ENCODE peak calls at places on chromosomes 11 and 22, in ten cellular contexts. E is aorta, R is colonic mucosa, U is psoas muscle, O is adipocyte, W is upper lobe of right lung, F is MM.1S, A is fibroblast of lung, D is tibial artery, B is Caco-2. P is an unnamed sample.

GRCh38 chr11:95794086-95794485 is 3.8 kb downstream of the CEP57 start:
- DNase-seq in E (no peak), R (no peak), U (no peak), O (no peak), W (no peak), F (no peak), A (peak; percentile 20), D (no peak), B (no peak), P (no peak)

GRCh38 chr11:44066732-44067131 is 662 bp downstream of the ACCS start:
- DNase-seq in E (no peak), R (peak; percentile 44), U (no peak), O (peak; percentile 63), W (no peak), F (no peak), A (peak; percentile 72), D (no peak), B (no peak), P (no peak)

GRCh38 chr22:43109921-43110443 is 568 bp upstream of the BIK start:
- DNase-seq in E (no peak), R (no peak), U (no peak), O (peak; percentile 30), W (no peak), F (no peak), A (no peak), D (no peak), B (no peak), P (no peak)

GRCh38 chr11:4610258-4610935 is 2.4 kb upstream of the TRIM68 start:
- DNase-seq in E (no peak), R (no peak), U (no peak), O (peak; percentile 19), W (no peak), F (peak; percentile 10), A (no peak), D (no peak), B (no peak), P (no peak)

GRCh38 chr11:128940603-128941002 is 2.1 kb downstream of the TP53AIP1 start:
- DNase-seq in E (no peak), R (no peak), U (no peak), O (no peak), W (no peak), F (no peak), A (no peak), D (no peak), B (no peak), P (no peak)

GRCh38 chr11:61975638-61976419 is 8.4 kb upstream of the FTH1 start:
- DNase-seq in E (peak; percentile 47), R (no peak), U (no peak), O (no peak), W (peak; percentile 65), F (no peak), A (no peak), D (no peak), B (no peak), P (no peak)

GRCh38 chr22:39301926-39302325 is 17.5 kb downstream of the RPL3 start:
- DNase-seq in E (no peak), R (no peak), U (no peak), O (no peak), W (no peak), F (no peak), A (no peak), D (no peak), B (no peak), P (no peak)

GRCh38 chr11:112871909-112872511 is 89.2 kb upstream of the NCAM1 start:
- DNase-seq in E (no peak), R (no peak), U (no peak), O (no peak), W (no peak), F (no peak), A (no peak), D (no peak), B (no peak), P (no peak)

GRCh38 chr11:2533642-2534115 is 88.9 kb downstream of the KCNQ1 start:
- DNase-seq in E (peak; percentile 91), R (peak; percentile 60), U (peak; percentile 78), O (peak; percentile 95), W (peak; percentile 85), F (peak; percentile 42), A (peak; percentile 93), D (peak; percentile 62), B (peak; percentile 67), P (peak; percentile 93)

GRCh38 chr11:131579932-131580387 is 209.5 kb downstream of the NTM start:
- DNase-seq in E (no peak), R (no peak), U (peak; percentile 18), O (peak; percentile 66), W (no peak), F (no peak), A (peak; percentile 97), D (no peak), B (peak; percentile 57), P (no peak)

GRCh38 chr11:76621466-76621865 is 49.1 kb downstream of the LRRC32 start:
- DNase-seq in E (no peak), R (no peak), U (no peak), O (no peak), W (no peak), F (no peak), A (no peak), D (no peak), B (no peak), P (no peak)

GRCh38 chr11:33475999-33476398 is 218.8 kb downstream of the HIPK3 start:
- DNase-seq in E (no peak), R (no peak), U (no peak), O (peak; percentile 43), W (no peak), F (peak; percentile 19), A (peak; percentile 69), D (no peak), B (no peak), P (peak; percentile 67)

DNA sequence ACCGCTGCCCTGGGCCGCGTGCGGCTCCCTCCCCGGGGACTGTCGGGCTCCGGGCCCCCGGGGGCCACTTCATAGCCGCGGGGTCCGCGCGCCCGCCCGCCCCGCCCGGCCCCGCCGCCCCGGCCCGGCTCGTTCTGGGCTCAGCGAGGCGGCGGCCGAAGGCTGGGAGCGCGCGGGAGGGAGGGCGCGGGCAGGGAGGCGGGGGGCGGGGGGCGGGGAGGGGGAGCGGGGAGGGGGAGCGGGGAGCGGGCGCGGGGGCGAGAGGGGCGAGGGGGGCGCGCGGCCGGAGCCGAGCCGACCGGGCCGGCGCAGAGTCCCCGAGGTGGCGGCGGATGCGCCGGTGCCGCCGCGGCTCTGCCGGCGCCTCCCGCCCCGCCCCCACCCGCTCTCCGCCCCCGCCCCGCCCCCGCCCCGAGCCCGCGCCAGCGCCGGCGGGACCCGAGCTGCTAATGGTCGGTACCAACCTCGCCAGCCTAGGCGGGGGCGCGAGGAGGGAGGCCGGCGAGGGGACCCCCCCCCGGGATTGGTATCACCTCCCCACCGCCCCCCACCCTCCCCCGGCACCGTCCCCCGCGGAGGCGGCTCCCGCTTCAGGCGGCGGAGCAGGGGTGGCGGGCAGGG is at the start of gene B3GAT1:
- DNase-seq in E (no peak), R (no peak), U (no peak), O (no peak), W (no peak), F (no peak), A (no peak), D (no peak), B (no peak), P (no peak)
- H3K4me3 ChIP-seq in E (peak within 1 kb of the TSS; percentile 44), R (peak within 1 kb of the TSS; percentile 3), U (peak within 1 kb of the TSS; percentile 54), O (no peak within 1 kb of the TSS), W (peak within 1 kb of the TSS; percentile 45), F (no peak within 1 kb of the TSS), A (no peak within 1 kb of the TSS), D (peak within 1 kb of the TSS; percentile 50), B (peak within 1 kb of the TSS; percentile 28), P (no peak within 1 kb of the TSS)

DNA sequence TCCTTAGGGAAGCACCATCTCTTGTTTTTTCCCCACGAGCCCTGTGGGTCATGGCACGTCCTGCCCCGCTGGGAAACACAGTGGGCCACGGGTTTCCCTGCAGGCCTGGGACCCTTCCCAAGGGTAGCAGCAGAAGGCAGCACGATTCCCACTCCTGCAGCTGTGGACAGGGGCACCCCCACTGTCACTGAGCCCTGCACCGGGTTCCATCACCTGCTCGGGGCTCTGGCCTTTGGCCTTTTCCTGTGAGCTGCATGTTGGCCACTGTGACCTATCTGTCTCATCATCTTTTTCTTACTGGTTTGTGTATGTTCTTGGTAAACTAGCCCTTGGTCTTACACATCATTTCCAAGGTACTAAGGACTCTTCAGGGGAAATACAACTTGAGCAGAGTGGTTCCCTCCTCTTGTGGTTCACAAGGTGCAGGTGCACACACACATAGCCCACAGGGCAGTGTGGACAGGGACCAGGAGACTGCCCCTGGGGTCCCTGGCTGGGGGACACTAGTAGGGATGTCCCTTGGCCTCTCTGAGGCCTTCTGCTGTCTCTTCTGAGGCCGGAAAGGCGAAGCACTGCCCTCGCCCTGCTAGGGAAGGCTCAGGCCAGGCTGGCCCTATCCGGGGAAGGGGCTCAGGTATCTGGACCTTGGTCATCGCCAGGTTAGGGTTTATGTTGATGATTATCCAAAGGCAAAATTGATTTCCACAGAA is 19.0 kb upstream of the TXNRD2 start:
- DNase-seq in E (no peak), R (no peak), U (peak; percentile 9), O (no peak), W (no peak), F (no peak), A (no peak), D (no peak), B (no peak), P (no peak)
- H3K36me3 ChIP-seq in E (no peaks in the 10 kb centered on the region), R (no peaks in the 10 kb centered on the region), U (peaks cover 30% of the 10 kb centered on the region), O (peaks cover 7% of the 10 kb centered on the region), W (peaks cover 11% of the 10 kb centered on the region), F (no peaks in the 10 kb centered on the region), A (peaks cover 15% of the 10 kb centered on the region), D (peaks cover 11% of the 10 kb centered on the region), B (peaks cover 4% of the 10 kb centered on the region), P (peaks cover 18% of the 10 kb centered on the region)

GRCh38 chr22:25199726-25200520 is at the start of gene CRYBB3:
- DNase-seq in E (no peak), R (no peak), U (no peak), O (no peak), W (peak; percentile 52), F (no peak), A (no peak), D (no peak), B (no peak), P (no peak)

GRCh38 chr22:25193548-25193947 is 6.1 kb upstream of the CRYBB3 start:
- DNase-seq in E (no peak), R (no peak), U (no peak), O (peak; percentile 1), W (peak; percentile 33), F (peak; percentile 21), A (no peak), D (no peak), B (peak; percentile 22), P (no peak)

GRCh38 chr22:25193130-25193529 is 6.5 kb upstream of the CRYBB3 start:
- DNase-seq in E (no peak), R (no peak), U (no peak), O (no peak), W (no peak), F (no peak), A (no peak), D (no peak), B (no peak), P (no peak)

GRCh38 chr22:25197335-25197734 is 2.3 kb upstream of the CRYBB3 start:
- DNase-seq in E (no peak), R (no peak), U (no peak), O (no peak), W (peak; percentile 54), F (no peak), A (no peak), D (no peak), B (no peak), P (no peak)

GRCh38 chr22:25196326-25196725 is 3.3 kb upstream of the CRYBB3 start:
- DNase-seq in E (no peak), R (no peak), U (no peak), O (no peak), W (no peak), F (no peak), A (no peak), D (no peak), B (no peak), P (no peak)
- H3K4me3 ChIP-seq in E (no peak overlapping the region), R (no peak overlapping the region), U (no peak overlapping the region), O (no peak overlapping the region), W (no peak overlapping the region), F (no peak overlapping the region), A (no peak overlapping the region), D (no peak overlapping the region), B (no peak overlapping the region), P (no peak overlapping the region)

GRCh38 chr11:108193725-108194124 is 28.7 kb downstream of the NPAT start:
- DNase-seq in E (no peak), R (no peak), U (no peak), O (no peak), W (no peak), F (no peak), A (no peak), D (no peak), B (no peak), P (no peak)
- H3K36me3 ChIP-seq in E (no peaks in the 10 kb centered on the region), R (no peaks in the 10 kb centered on the region), U (peaks cover 76% of the 10 kb centered on the region), O (peaks cover 72% of the 10 kb centered on the region), W (peaks cover 75% of the 10 kb centered on the region), F (no peaks in the 10 kb centered on the region), A (peaks cover 3% of the 10 kb centered on the region), D (peaks cover 20% of the 10 kb centered on the region), B (no peaks in the 10 kb centered on the region), P (peaks cover 27% of the 10 kb centered on the region)